ENCODE peak calls at places on chromosome 2, in four cellular contexts. Y is 8988T, O is colonic mucosa, B is SJSA1. E is an unnamed sample.

GRCh38 chr2:6648656-6649247 is 217.0 kb downstream of the CMPK2 start:
- DNase-seq in O (no peak), Y (no peak), B (no peak), E (no peak)

GRCh38 chr2:48343571-48344440 is 186.1 kb upstream of the STON1 start:
- DNase-seq in O (no peak), Y (no peak), B (no peak), E (no peak)

GRCh38 chr2:191184457-191184856 is 33.7 kb upstream of the STAT4 start:
- DNase-seq in O (no peak), B (no peak), Y (no peak), E (no peak)

GRCh38 chr2:109382946-109383345 is 230.8 kb downstream of the SEPTIN10 start:
- DNase-seq in O (no peak), B (peak), Y (no peak), E (no peak)

GRCh38 chr2:160977376-160977775 is 182.9 kb upstream of the TANK start:
- DNase-seq in B (no peak), O (no peak), Y (no peak), E (no peak)

GRCh38 chr2:11348209-11348749 is 3.8 kb upstream of the ROCK2 start:
- DNase-seq in Y (no peak), B (no peak), O (no peak), E (no peak)

GRCh38 chr2:6975988-6976387 is 58.8 kb downstream of the RNF144A start:
- DNase-seq in O (no peak), Y (no peak), B (no peak), E (no peak)

GRCh38 chr2:37588316-37588777 is 83.1 kb downstream of the CDC42EP3 start:
- DNase-seq in B (no peak), Y (no peak), O (no peak), E (no peak)

GRCh38 chr2:45496869-45497268 is 114.2 kb downstream of the SRBD1 start:
- DNase-seq in B (no peak), O (no peak), Y (no peak), E (no peak)

GRCh38 chr2:19874726-19875125 is 27.1 kb downstream of the TTC32 start:
- DNase-seq in Y (no peak), O (no peak), B (peak), E (no peak)

GRCh38 chr2:96772903-96773675 is 12.4 kb downstream of the CNNM4 start:
- DNase-seq in B (no peak), O (no peak), Y (no peak), E (no peak)

GRCh38 chr2:235468978-235469694 is 24.7 kb upstream of the AGAP1 start:
- DNase-seq in Y (peak), B (no peak), O (peak), E (no peak)

GRCh38 chr2:70328921-70329561 is 27.2 kb upstream of the FAM136A start:
- DNase-seq in Y (peak), O (peak), B (no peak), E (no peak)

GRCh38 chr2:191114403-191114886 is 36.3 kb downstream of the STAT4 start:
- DNase-seq in O (no peak), Y (no peak), B (no peak), E (no peak)

GRCh38 chr2:239600194-239600593 is 199.4 kb upstream of the HDAC4 start:
- DNase-seq in B (peak), Y (no peak), O (no peak), E (no peak)

GRCh38 chr2:126715111-126715510 is 59.2 kb downstream of the GYPC start:
- DNase-seq in B (peak), O (no peak), Y (no peak), E (peak)

GRCh38 chr2:233210843-233211600 is 40.5 kb upstream of the ATG16L1 start:
- DNase-seq in B (peak), Y (no peak), O (peak), E (no peak)

GRCh38 chr2:223652122-223652521 is 50.0 kb upstream of the SCG2 start:
- DNase-seq in Y (no peak), O (no peak), B (no peak), E (no peak)

GRCh38 chr2:220365023-220365422 is 737.6 kb downstream of the SLC4A3 start:
- DNase-seq in Y (no peak), O (no peak), B (no peak), E (no peak)

GRCh38 chr2:182642328-182642727 is 73.7 kb upstream of the DNAJC10 start:
- DNase-seq in B (peak), O (peak), Y (no peak), E (no peak)

GRCh38 chr2:160376576-160376975 is 117.0 kb downstream of the RBMS1 start:
- DNase-seq in Y (no peak), B (peak), O (no peak), E (no peak)

GRCh38 chr2:114426756-114427155 is 15.7 kb upstream of the DPP10 start:
- DNase-seq in O (no peak), Y (no peak), B (no peak), E (no peak)

GRCh38 chr2:68909793-68910674 is 38.8 kb upstream of the BMP10 start:
- DNase-seq in B (peak), Y (no peak), O (peak), E (no peak)

GRCh38 chr2:15119722-15120175 is 441.4 kb downstream of the NBAS start:
- DNase-seq in O (no peak), B (no peak), Y (no peak), E (no peak)

GRCh38 chr2:8239402-8240127 is 442.3 kb upstream of the ID2 start:
- DNase-seq in O (no peak), Y (no peak), B (no peak), E (no peak)

GRCh38 chr2:66888791-66889631 is 454.1 kb downstream of the MEIS1 start:
- DNase-seq in Y (no peak), B (no peak), O (peak), E (peak)

GRCh38 chr2:237042101-237042500 is 43.6 kb upstream of the COPS8 start:
- DNase-seq in B (no peak), O (no peak), Y (no peak), E (no peak)

GRCh38 chr2:7685342-7686015 is 768.3 kb downstream of the RNF144A start:
- DNase-seq in O (no peak), Y (no peak), B (no peak), E (peak)

GRCh38 chr2:187075106-187076070 is 226.4 kb upstream of the ZSWIM2 start:
- DNase-seq in Y (no peak), B (no peak), O (peak), E (no peak)

GRCh38 chr2:80987466-80987865 is 682.9 kb upstream of the LRRTM1 start:
- DNase-seq in Y (no peak), O (no peak), B (no peak), E (no peak)

GRCh38 chr2:99659874-99660273 is 170.1 kb upstream of the REV1 start:
- DNase-seq in O (no peak), B (no peak), Y (no peak), E (no peak)

GRCh38 chr2:138306626-138307025 is 194.9 kb upstream of the SPOPL start:
- DNase-seq in O (no peak), B (no peak), Y (no peak), E (no peak)

GRCh38 chr2:217419075-217419671 is 559.3 kb upstream of the TNP1 start:
- DNase-seq in B (no peak), Y (no peak), O (no peak), E (peak)

GRCh38 chr2:151862688-151863087 is 34.5 kb upstream of the ARL5A start:
- DNase-seq in B (no peak), Y (no peak), O (no peak), E (no peak)

GRCh38 chr2:76866464-76866863 is 655.7 kb downstream of the LRRTM4 start:
- DNase-seq in B (no peak), O (no peak), Y (no peak), E (no peak)

GRCh38 chr2:212451786-212452200 is 86.8 kb downstream of the ERBB4 start:
- DNase-seq in B (no peak), O (no peak), Y (no peak), E (no peak)

GRCh38 chr2:45874324-45874723 is 222.8 kb downstream of the PRKCE start:
- DNase-seq in Y (no peak), O (peak), B (no peak), E (no peak)

E was measured in esophagus muscularis mucosa.